ENCODE peak calls at places on chromosome 17, in five cellular contexts. One of them, this sample, is unnamed.

GRCh38 chr17:19302791-19303233 is 59.7 kb downstream of the B9D1 start:
- DNase-seq in GM12878: no peak
- DNase-seq in WTC11: no peak
- DNase-seq in H1: no peak
- DNase-seq in HepG2: no peak
- DNase-seq in this sample: no peak

GRCh38 chr17:81069084-81069645 is 34.2 kb downstream of the BAIAP2 start:
- DNase-seq in HepG2: no peak
- DNase-seq in GM12878: no peak
- DNase-seq in H1: no peak
- DNase-seq in WTC11: no peak
- DNase-seq in this sample: no peak

GRCh38 chr17:41785876-41786226 is 660 bp downstream of the JUP start:
- DNase-seq in WTC11: peak
- DNase-seq in H1: no peak
- DNase-seq in HepG2: no peak
- DNase-seq in GM12878: no peak
- DNase-seq in this sample: peak

GRCh38 chr17:43482103-43483012 is 1.4 kb upstream of the DHX8 start:
- DNase-seq in GM12878: no peak
- DNase-seq in HepG2: peak
- DNase-seq in WTC11: no peak
- DNase-seq in H1: no peak
- DNase-seq in this sample: no peak

GRCh38 chr17:1001640-1002411 is 4.9 kb downstream of the TIMM22 start:
- DNase-seq in GM12878: no peak
- DNase-seq in WTC11: no peak
- DNase-seq in HepG2: no peak
- DNase-seq in H1: no peak
- DNase-seq in this sample: peak

GRCh38 chr17:19369846-19370492 is 7.4 kb upstream of the B9D1 start:
- DNase-seq in HepG2: no peak
- DNase-seq in GM12878: no peak
- DNase-seq in H1: no peak
- DNase-seq in WTC11: no peak
- DNase-seq in this sample: no peak

GRCh38 chr17:39634384-39634871 is 2.5 kb upstream of the STARD3 start:
- DNase-seq in H1: no peak
- DNase-seq in GM12878: no peak
- DNase-seq in HepG2: no peak
- DNase-seq in WTC11: no peak
- DNase-seq in this sample: peak

GRCh38 chr17:2262146-2262587 is 41.4 kb downstream of the SMG6 start:
- DNase-seq in GM12878: no peak
- DNase-seq in H1: no peak
- DNase-seq in WTC11: no peak
- DNase-seq in HepG2: no peak
- DNase-seq in this sample: no peak

GRCh38 chr17:1056761-1057160 is 59.8 kb downstream of the TIMM22 start:
- DNase-seq in H1: no peak
- DNase-seq in GM12878: no peak
- DNase-seq in WTC11: no peak
- DNase-seq in HepG2: no peak
- DNase-seq in this sample: no peak

GRCh38 chr17:77890771-77891170 is 67.7 kb upstream of the TNRC6C start:
- DNase-seq in H1: no peak
- DNase-seq in HepG2: no peak
- DNase-seq in GM12878: no peak
- DNase-seq in WTC11: no peak
- DNase-seq in this sample: no peak

GRCh38 chr17:41551370-41551769 is 20.5 kb downstream of the KRT9 start:
- DNase-seq in H1: no peak
- DNase-seq in GM12878: no peak
- DNase-seq in HepG2: no peak
- DNase-seq in WTC11: no peak
- DNase-seq in this sample: no peak

GRCh38 chr17:78558181-78558850 is 18.9 kb downstream of the DNAH17 start:
- DNase-seq in H1: no peak
- DNase-seq in HepG2: peak
- DNase-seq in WTC11: no peak
- DNase-seq in GM12878: no peak
- DNase-seq in this sample: peak

GRCh38 chr17:43372273-43372911 is 26.4 kb upstream of the ARL4D start:
- DNase-seq in HepG2: no peak
- DNase-seq in WTC11: no peak
- DNase-seq in H1: no peak
- DNase-seq in GM12878: peak
- DNase-seq in this sample: no peak

GRCh38 chr17:67078292-67078691 is 33.9 kb downstream of the CACNG1 start:
- DNase-seq in GM12878: no peak
- DNase-seq in WTC11: no peak
- DNase-seq in HepG2: no peak
- DNase-seq in H1: no peak
- DNase-seq in this sample: no peak

GRCh38 chr17:76735006-76735405 is 2.1 kb downstream of the SRSF2 start:
- DNase-seq in WTC11: no peak
- DNase-seq in HepG2: peak
- DNase-seq in H1: no peak
- DNase-seq in GM12878: no peak
- DNase-seq in this sample: peak

GRCh38 chr17:3603119-3603869 is 5.9 kb downstream of the TRPV1 start:
- DNase-seq in GM12878: no peak
- DNase-seq in H1: no peak
- DNase-seq in WTC11: no peak
- DNase-seq in HepG2: no peak
- DNase-seq in this sample: no peak

GRCh38 chr17:8122923-8123694 is 797 bp downstream of the HES7 start:
- DNase-seq in WTC11: peak
- DNase-seq in GM12878: no peak
- DNase-seq in HepG2: no peak
- DNase-seq in H1: no peak
- DNase-seq in this sample: no peak

GRCh38 chr17:20266806-20267458 is 200.4 kb downstream of the LGALS9B start:
- DNase-seq in GM12878: no peak
- DNase-seq in HepG2: no peak
- DNase-seq in H1: no peak
- DNase-seq in WTC11: no peak
- DNase-seq in this sample: peak

GRCh38 chr17:81523139-81524062 is 4.8 kb upstream of the FSCN2 start:
- DNase-seq in GM12878: no peak
- DNase-seq in H1: no peak
- DNase-seq in WTC11: peak
- DNase-seq in HepG2: peak
- DNase-seq in this sample: peak

GRCh38 chr17:42403150-42403549 is 14.9 kb upstream of the STAT3 start:
- DNase-seq in HepG2: no peak
- DNase-seq in H1: no peak
- DNase-seq in GM12878: no peak
- DNase-seq in WTC11: peak
- DNase-seq in this sample: peak

GRCh38 chr17:6461792-6462524 is 17.7 kb downstream of the PIMREG start:
- DNase-seq in H1: no peak
- DNase-seq in HepG2: no peak
- DNase-seq in GM12878: no peak
- DNase-seq in WTC11: peak
- DNase-seq in this sample: no peak

GRCh38 chr17:63497708-63498483 is 21.0 kb downstream of the ACE start:
- DNase-seq in GM12878: no peak
- DNase-seq in WTC11: peak
- DNase-seq in H1: no peak
- DNase-seq in HepG2: peak
- DNase-seq in this sample: peak

GRCh38 chr17:49869038-49869374 is 21.1 kb upstream of the TAC4 start:
- DNase-seq in H1: no peak
- DNase-seq in WTC11: no peak
- DNase-seq in HepG2: no peak
- DNase-seq in GM12878: no peak
- DNase-seq in this sample: no peak

DNA sequence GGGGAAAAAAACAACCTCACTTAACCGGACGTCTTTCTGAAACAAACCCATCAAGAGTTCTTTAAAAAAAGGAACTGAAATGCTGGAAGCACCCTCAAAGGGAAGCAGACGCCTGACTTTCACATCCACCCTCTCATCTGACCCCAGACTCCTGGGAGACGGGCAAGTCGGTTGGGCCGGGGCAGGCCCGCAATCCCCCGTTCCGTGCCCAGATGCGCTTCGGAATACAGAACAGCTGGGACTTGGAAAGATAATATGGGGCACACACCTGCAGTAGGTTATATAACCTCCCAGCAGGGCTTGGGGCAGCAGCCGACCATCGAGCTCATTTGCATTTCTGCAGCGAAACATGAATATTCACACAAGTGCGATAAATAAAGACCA is 3.7 kb downstream of the ARHGAP27 start:
- DNase-seq in WTC11: no peak
- DNase-seq in GM12878: no peak
- DNase-seq in HepG2: no peak
- DNase-seq in H1: no peak
- DNase-seq in this sample: no peak
- TF ChIP-seq ATF2 in WTC11: no peak
- TF ChIP-seq ATF2 in GM12878: no peak
- TF ChIP-seq ATF2 in HepG2: no peak
- TF ChIP-seq ATF2 in H1: no peak
- TF ChIP-seq ATF2 in this sample: no peak

DNA sequence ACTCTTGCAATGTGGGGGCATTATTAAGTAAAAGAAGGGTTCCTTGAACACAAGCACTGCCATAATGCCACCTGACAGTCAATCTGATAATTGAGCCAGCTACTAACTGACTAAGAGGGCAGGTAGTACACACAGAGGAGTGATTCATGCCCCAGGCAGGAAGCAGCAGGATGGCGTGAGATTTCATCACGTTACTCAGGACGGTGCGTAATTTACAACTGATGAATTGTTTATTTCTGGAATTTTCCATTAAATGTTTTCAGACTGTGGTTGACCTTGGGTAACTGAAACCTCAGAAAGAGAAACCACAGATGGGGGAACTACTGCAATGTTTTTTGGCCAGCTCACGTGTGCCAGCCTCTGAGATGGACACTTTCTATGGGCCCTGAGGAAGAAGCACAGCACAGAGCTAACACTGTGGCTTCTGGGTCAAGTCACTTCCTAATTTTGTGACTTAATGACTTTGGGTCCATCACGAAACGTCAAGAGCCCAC is 46.7 kb downstream of the C17orf67 start:
- DNase-seq in HepG2: peak
- DNase-seq in H1: no peak
- DNase-seq in GM12878: peak
- DNase-seq in WTC11: no peak
- DNase-seq in this sample: no peak
- TF ChIP-seq ATF2 in HepG2: no peak
- TF ChIP-seq ATF2 in H1: no peak
- TF ChIP-seq ATF2 in GM12878: peak
- TF ChIP-seq ATF2 in WTC11: no peak
- TF ChIP-seq ATF2 in this sample: no peak

GRCh38 chr17:27206447-27206846 is 87.5 kb upstream of the WSB1 start:
- DNase-seq in H1: no peak
- DNase-seq in HepG2: peak
- DNase-seq in GM12878: no peak
- DNase-seq in WTC11: peak
- DNase-seq in this sample: peak

GRCh38 chr17:27203241-27203640 is 90.7 kb upstream of the WSB1 start:
- DNase-seq in GM12878: no peak
- DNase-seq in HepG2: no peak
- DNase-seq in WTC11: no peak
- DNase-seq in H1: no peak
- DNase-seq in this sample: no peak

GRCh38 chr17:27209316-27209715 is 84.6 kb upstream of the WSB1 start:
- DNase-seq in HepG2: no peak
- DNase-seq in H1: no peak
- DNase-seq in GM12878: no peak
- DNase-seq in WTC11: no peak
- DNase-seq in this sample: no peak

GRCh38 chr17:27207073-27207511 is 86.8 kb upstream of the WSB1 start:
- DNase-seq in WTC11: no peak
- DNase-seq in H1: no peak
- DNase-seq in HepG2: no peak
- DNase-seq in GM12878: no peak
- DNase-seq in this sample: no peak
- TF ChIP-seq ATF2 in WTC11: no peak
- TF ChIP-seq ATF2 in H1: no peak
- TF ChIP-seq ATF2 in HepG2: no peak
- TF ChIP-seq ATF2 in GM12878: no peak
- TF ChIP-seq ATF2 in this sample: no peak

DNA sequence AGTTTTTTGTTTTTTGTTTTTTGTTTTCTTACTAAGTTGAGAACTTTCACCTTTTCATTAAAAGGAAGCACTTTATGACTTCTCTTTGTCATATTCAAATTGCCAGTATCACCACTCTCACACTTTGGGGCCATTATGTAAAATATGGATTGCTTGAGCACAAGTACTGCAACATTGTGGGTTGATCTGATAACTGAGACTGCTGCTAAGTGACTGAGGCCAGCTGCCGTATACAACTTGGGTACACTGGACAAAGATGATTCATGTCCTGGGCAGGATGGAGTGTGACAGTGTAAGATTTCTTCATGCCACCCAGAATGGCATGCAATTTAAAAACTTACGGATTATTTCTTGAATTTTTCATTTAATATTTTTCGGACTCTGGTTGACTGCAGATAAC is 7.8 kb downstream of the TTC19 start:
- DNase-seq in GM12878: no peak
- DNase-seq in H1: no peak
- DNase-seq in HepG2: no peak
- DNase-seq in WTC11: no peak
- DNase-seq in this sample: no peak
- TF ChIP-seq ATF2 in GM12878: no peak
- TF ChIP-seq ATF2 in H1: no peak
- TF ChIP-seq ATF2 in HepG2: no peak
- TF ChIP-seq ATF2 in WTC11: no peak
- TF ChIP-seq ATF2 in this sample: no peak

DNA sequence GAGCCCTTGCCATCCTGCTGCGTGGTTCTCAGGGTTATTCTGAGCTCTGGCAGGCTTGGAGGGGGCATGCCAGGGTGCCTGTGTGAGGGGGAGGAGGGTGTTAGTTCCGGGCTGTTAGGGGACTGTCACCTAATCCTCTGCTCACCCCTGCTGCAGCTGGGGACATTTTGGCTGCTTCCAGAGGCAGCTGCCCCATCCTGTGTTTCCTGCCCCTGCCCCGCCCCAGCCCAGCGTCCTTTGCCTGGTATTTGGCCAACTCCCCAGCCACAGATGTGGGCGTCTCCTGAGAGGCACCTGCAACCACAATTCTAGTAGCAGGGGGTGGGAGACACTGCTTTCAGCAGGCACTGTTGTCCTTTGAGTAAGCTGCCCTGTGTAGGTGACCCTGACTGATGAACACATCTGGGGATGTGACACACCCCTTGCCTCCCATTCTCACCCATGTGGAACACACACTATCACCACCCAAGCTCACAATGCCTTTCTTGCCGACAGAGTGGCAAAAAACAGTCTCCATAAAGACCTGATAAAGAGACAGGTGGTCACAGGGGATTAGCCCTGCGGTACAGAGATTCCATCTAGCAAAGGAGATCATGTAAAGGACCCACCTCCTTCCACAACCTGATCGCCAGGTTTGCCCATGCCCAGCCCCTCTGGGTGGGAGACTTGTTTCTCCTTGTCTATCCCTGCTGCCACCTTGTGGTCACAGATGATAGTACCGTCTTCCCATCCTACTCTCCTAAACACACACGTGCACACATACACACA is at the start of gene CHRNE:
- DNase-seq in HepG2: peak
- DNase-seq in WTC11: peak
- DNase-seq in GM12878: peak
- DNase-seq in H1: no peak
- DNase-seq in this sample: peak
- TF ChIP-seq ATF2 in HepG2: no peak
- TF ChIP-seq ATF2 in WTC11: no peak
- TF ChIP-seq ATF2 in GM12878: no peak
- TF ChIP-seq ATF2 in H1: no peak
- TF ChIP-seq ATF2 in this sample: no peak

GRCh38 chr17:79942591-79943353 is 92.9 kb downstream of the TBC1D16 start:
- DNase-seq in WTC11: peak
- DNase-seq in HepG2: no peak
- DNase-seq in H1: no peak
- DNase-seq in GM12878: no peak
- DNase-seq in this sample: no peak
- TF ChIP-seq ATF2 in WTC11: no peak
- TF ChIP-seq ATF2 in HepG2: no peak
- TF ChIP-seq ATF2 in H1: no peak
- TF ChIP-seq ATF2 in GM12878: no peak
- TF ChIP-seq ATF2 in this sample: no peak

This sample was measured in K562.